ENCODE peak calls at places on chromosomes 2 and 18, in five cellular contexts. G, J, V, E and U are unnamed samples.

GRCh38 chr2:237424544-237424943 is 10.6 kb upstream of the COL6A3 start:
- DNase-seq in G (no peak), J (no peak), V (no peak), E (no peak), U (no peak)

GRCh38 chr2:108548221-108549003 is 14.1 kb downstream of the LIMS1 start:
- DNase-seq in G (no peak), J (peak; percentile 51), V (no peak), E (no peak), U (no peak)

GRCh38 chr18:22933206-22933957 is at the start of gene RBBP8:
- DNase-seq in G (peak; percentile 48), J (peak; percentile 78), V (peak; percentile 85), E (peak; percentile 82), U (peak; percentile 92)

GRCh38 chr18:23538040-23538439 is 34.7 kb downstream of the RMC1 start:
- DNase-seq in G (no peak), J (no peak), V (no peak), E (no peak), U (no peak)

GRCh38 chr2:216139884-216140283 is 30.7 kb downstream of the XRCC5 start:
- DNase-seq in G (no peak), J (no peak), V (no peak), E (no peak), U (no peak)

GRCh38 chr2:127226520-127227263 is 6.6 kb upstream of the CYP27C1 start:
- DNase-seq in G (peak; percentile 43), J (peak; percentile 81), V (no peak), E (no peak), U (peak; percentile 88)

GRCh38 chr2:173715483-173715882 is 249.7 kb downstream of the SP3 start:
- DNase-seq in G (no peak), J (no peak), V (no peak), E (no peak), U (no peak)

GRCh38 chr2:240412975-240413812 is 22.3 kb upstream of the GPC1 start:
- DNase-seq in G (no peak), J (no peak), V (no peak), E (peak; percentile 13), U (peak; percentile 59)